ENCODE peak calls at places on chromosome 1, in four cellular contexts. N is heart right ventricle, T is ELF-1, U is retina. C is an unnamed sample.

GRCh38 chr1:231638647-231639046 is 12.1 kb downstream of the DISC1 start:
- DNase-seq in T (no peak), U (no peak), N (no peak), C (peak; percentile 10)

GRCh38 chr1:186828612-186829542 is at the start of gene PLA2G4A:
- DNase-seq in U (peak; percentile 55), T (peak; percentile 19), N (peak; percentile 25), C (peak; percentile 66)

GRCh38 chr1:85559890-85560289 is 20.7 kb upstream of the CCN1 start:
- DNase-seq in T (no peak), U (no peak), N (no peak), C (no peak)

GRCh38 chr1:31791131-31791858 is 24.5 kb downstream of the SPOCD1 start:
- DNase-seq in U (no peak), N (no peak), T (no peak), C (no peak)

GRCh38 chr1:47655521-47656300 is 217.9 kb downstream of the FOXD2 start:
- DNase-seq in N (no peak), T (no peak), U (no peak), C (no peak)

GRCh38 chr1:160827418-160827817 is 31.4 kb downstream of the LY9 start:
- DNase-seq in U (no peak), T (no peak), N (no peak), C (no peak)

GRCh38 chr1:244918422-244919319 is 54.3 kb upstream of the HNRNPU start:
- DNase-seq in U (peak; percentile 74), T (peak; percentile 18), N (peak; percentile 38), C (peak; percentile 35)

GRCh38 chr1:46506470-46507219 is 17.0 kb downstream of the DMBX1 start:
- DNase-seq in T (no peak), N (no peak), U (no peak), C (no peak)

GRCh38 chr1:147904726-147905125 is 2.1 kb downstream of the GJA8 start:
- DNase-seq in U (no peak), T (no peak), N (no peak), C (no peak)

GRCh38 chr1:224884428-224884827 is 45.0 kb upstream of the DNAH14 start:
- DNase-seq in N (no peak), U (no peak), T (peak; percentile 79), C (no peak)

GRCh38 chr1:31531177-31532000 is 44.9 kb upstream of the TINAGL1 start:
- DNase-seq in U (peak; percentile 33), N (no peak), T (no peak), C (peak; percentile 63)

GRCh38 chr1:170414989-170415733 is 116.8 kb upstream of the GORAB start:
- DNase-seq in T (no peak), N (no peak), U (no peak), C (no peak)

GRCh38 chr1:17696417-17697301 is 58.5 kb upstream of the ACTL8 start:
- DNase-seq in U (no peak), N (no peak), T (peak; percentile 59), C (peak; percentile 59)

GRCh38 chr1:156495401-156496140 is 5.0 kb downstream of the MEF2D start:
- DNase-seq in T (peak; percentile 27), N (peak; percentile 79), U (no peak), C (no peak)

GRCh38 chr1:213984387-213985180 is 3.2 kb upstream of the PROX1 start:
- DNase-seq in T (peak; percentile 80), U (peak; percentile 49), N (no peak), C (no peak)

GRCh38 chr1:53629101-53629691 is 109.8 kb downstream of the GLIS1 start:
- DNase-seq in T (no peak), N (no peak), U (no peak), C (no peak)